ENCODE peak calls at places on chromosomes 5 and 9, in eight cellular contexts. One of them, this sample, is unnamed.

GRCh38 chr9:546797-547223 is 294.7 kb upstream of the DMRT1 start:
- DNase-seq in anterior cingulate cortex: peak
- DNase-seq in activated B cell treated with CpG ODN at 0.5 μM for 24 hours: no peak
- DNase-seq in astrocyte of the spinal cord: no peak
- DNase-seq in A172: peak
- DNase-seq in psoas muscle: no peak
- DNase-seq in stimulated activated CD8-positive, alpha-beta memory T cell treated with anti-CD3 and anti-CD28 coated beads, Interleukin-7, amount 100 ng/mL, for 48 hours: no peak
- DNase-seq in AG09319: no peak
- DNase-seq in this sample: no peak

GRCh38 chr9:109274768-109275596 is 45.9 kb downstream of the EPB41L4B start:
- DNase-seq in activated B cell treated with CpG ODN at 0.5 μM for 24 hours: no peak
- DNase-seq in anterior cingulate cortex: no peak
- DNase-seq in A172: no peak
- DNase-seq in psoas muscle: no peak
- DNase-seq in astrocyte of the spinal cord: no peak
- DNase-seq in stimulated activated CD8-positive, alpha-beta memory T cell treated with anti-CD3 and anti-CD28 coated beads, Interleukin-7, amount 100 ng/mL, for 48 hours: no peak
- DNase-seq in AG09319: no peak
- DNase-seq in this sample: no peak

GRCh38 chr5:171428168-171428658 is 8.8 kb downstream of the FGF18 start:
- DNase-seq in astrocyte of the spinal cord: no peak
- DNase-seq in A172: no peak
- DNase-seq in psoas muscle: no peak
- DNase-seq in anterior cingulate cortex: no peak
- DNase-seq in AG09319: no peak
- DNase-seq in stimulated activated CD8-positive, alpha-beta memory T cell treated with anti-CD3 and anti-CD28 coated beads, Interleukin-7, amount 100 ng/mL, for 48 hours: no peak
- DNase-seq in activated B cell treated with CpG ODN at 0.5 μM for 24 hours: no peak
- DNase-seq in this sample: no peak

GRCh38 chr9:80922544-80922943 is 766.8 kb downstream of the TLE1 start:
- DNase-seq in A172: no peak
- DNase-seq in anterior cingulate cortex: no peak
- DNase-seq in activated B cell treated with CpG ODN at 0.5 μM for 24 hours: no peak
- DNase-seq in astrocyte of the spinal cord: no peak
- DNase-seq in stimulated activated CD8-positive, alpha-beta memory T cell treated with anti-CD3 and anti-CD28 coated beads, Interleukin-7, amount 100 ng/mL, for 48 hours: no peak
- DNase-seq in AG09319: no peak
- DNase-seq in psoas muscle: no peak
- DNase-seq in this sample: no peak

GRCh38 chr9:127193483-127193882 is 71.0 kb upstream of the ANGPTL2 start:
- DNase-seq in A172: no peak
- DNase-seq in astrocyte of the spinal cord: no peak
- DNase-seq in anterior cingulate cortex: no peak
- DNase-seq in activated B cell treated with CpG ODN at 0.5 μM for 24 hours: no peak
- DNase-seq in stimulated activated CD8-positive, alpha-beta memory T cell treated with anti-CD3 and anti-CD28 coated beads, Interleukin-7, amount 100 ng/mL, for 48 hours: no peak
- DNase-seq in psoas muscle: peak
- DNase-seq in AG09319: no peak
- DNase-seq in this sample: no peak

GRCh38 chr5:142726188-142726731 is 40.4 kb upstream of the FGF1 start:
- DNase-seq in stimulated activated CD8-positive, alpha-beta memory T cell treated with anti-CD3 and anti-CD28 coated beads, Interleukin-7, amount 100 ng/mL, for 48 hours: no peak
- DNase-seq in anterior cingulate cortex: no peak
- DNase-seq in activated B cell treated with CpG ODN at 0.5 μM for 24 hours: no peak
- DNase-seq in AG09319: peak
- DNase-seq in psoas muscle: no peak
- DNase-seq in astrocyte of the spinal cord: peak
- DNase-seq in A172: peak
- DNase-seq in this sample: peak

GRCh38 chr9:134569626-134570025 is 72.0 kb upstream of the COL5A1 start:
- DNase-seq in activated B cell treated with CpG ODN at 0.5 μM for 24 hours: no peak
- DNase-seq in A172: no peak
- DNase-seq in anterior cingulate cortex: no peak
- DNase-seq in stimulated activated CD8-positive, alpha-beta memory T cell treated with anti-CD3 and anti-CD28 coated beads, Interleukin-7, amount 100 ng/mL, for 48 hours: no peak
- DNase-seq in psoas muscle: no peak
- DNase-seq in AG09319: no peak
- DNase-seq in astrocyte of the spinal cord: no peak
- DNase-seq in this sample: no peak

GRCh38 chr9:93468763-93469456 is 15.5 kb upstream of the FAM120AOS start:
- DNase-seq in stimulated activated CD8-positive, alpha-beta memory T cell treated with anti-CD3 and anti-CD28 coated beads, Interleukin-7, amount 100 ng/mL, for 48 hours: no peak
- DNase-seq in psoas muscle: no peak
- DNase-seq in activated B cell treated with CpG ODN at 0.5 μM for 24 hours: no peak
- DNase-seq in A172: no peak
- DNase-seq in anterior cingulate cortex: no peak
- DNase-seq in AG09319: no peak
- DNase-seq in astrocyte of the spinal cord: peak
- DNase-seq in this sample: peak

GRCh38 chr9:38643456-38644173 is 23.2 kb upstream of the ANKRD18A start:
- DNase-seq in activated B cell treated with CpG ODN at 0.5 μM for 24 hours: no peak
- DNase-seq in anterior cingulate cortex: no peak
- DNase-seq in AG09319: no peak
- DNase-seq in psoas muscle: no peak
- DNase-seq in A172: no peak
- DNase-seq in stimulated activated CD8-positive, alpha-beta memory T cell treated with anti-CD3 and anti-CD28 coated beads, Interleukin-7, amount 100 ng/mL, for 48 hours: no peak
- DNase-seq in astrocyte of the spinal cord: no peak
- DNase-seq in this sample: no peak